ENCODE peak calls at places on chromosome 10, in ten cellular contexts. One of them, this sample, is unnamed.

GRCh38 chr10:28679941-28680752 is 2.8 kb downstream of the BAMBI start:
- DNase-seq in H1: no peak
- DNase-seq in endodermal cell: no peak
- DNase-seq in left ventricle myocardium inferior: no peak
- DNase-seq in cardiac muscle cell: peak; percentile 50
- DNase-seq in pancreas: no peak
- DNase-seq in tibial artery: no peak
- DNase-seq in right atrium auricular region: no peak
- DNase-seq in ovary: no peak
- DNase-seq in neuronal stem cell: no peak
- DNase-seq in this sample: no peak

GRCh38 chr10:7337431-7338171 is 73.2 kb downstream of the SFMBT2 start:
- DNase-seq in H1: no peak
- DNase-seq in endodermal cell: no peak
- DNase-seq in left ventricle myocardium inferior: no peak
- DNase-seq in cardiac muscle cell: no peak
- DNase-seq in pancreas: no peak
- DNase-seq in tibial artery: no peak
- DNase-seq in right atrium auricular region: no peak
- DNase-seq in ovary: no peak
- DNase-seq in neuronal stem cell: no peak
- DNase-seq in this sample: no peak

GRCh38 chr10:80075781-80076180 is 2.7 kb upstream of the TMEM254 start:
- DNase-seq in H1: no peak
- DNase-seq in endodermal cell: no peak
- DNase-seq in left ventricle myocardium inferior: no peak
- DNase-seq in cardiac muscle cell: peak; percentile 8
- DNase-seq in pancreas: no peak
- DNase-seq in tibial artery: no peak
- DNase-seq in right atrium auricular region: no peak
- DNase-seq in ovary: no peak
- DNase-seq in neuronal stem cell: no peak
- DNase-seq in this sample: no peak

GRCh38 chr10:76302936-76303656 is 871.7 kb downstream of the LRMDA start:
- DNase-seq in H1: no peak
- DNase-seq in endodermal cell: no peak
- DNase-seq in left ventricle myocardium inferior: no peak
- DNase-seq in cardiac muscle cell: peak; percentile 33
- DNase-seq in pancreas: no peak
- DNase-seq in tibial artery: no peak
- DNase-seq in right atrium auricular region: no peak
- DNase-seq in ovary: peak; percentile 23
- DNase-seq in neuronal stem cell: no peak
- DNase-seq in this sample: no peak

GRCh38 chr10:33143160-33143728 is 185.2 kb upstream of the ITGB1 start:
- DNase-seq in H1: no peak
- DNase-seq in endodermal cell: no peak
- DNase-seq in left ventricle myocardium inferior: no peak
- DNase-seq in cardiac muscle cell: peak; percentile 78
- DNase-seq in pancreas: no peak
- DNase-seq in tibial artery: no peak
- DNase-seq in right atrium auricular region: no peak
- DNase-seq in ovary: no peak
- DNase-seq in neuronal stem cell: no peak
- DNase-seq in this sample: no peak

GRCh38 chr10:8628351-8628750 is 573.9 kb downstream of the GATA3 start:
- DNase-seq in H1: no peak
- DNase-seq in endodermal cell: peak; percentile 45
- DNase-seq in left ventricle myocardium inferior: no peak
- DNase-seq in cardiac muscle cell: no peak
- DNase-seq in pancreas: no peak
- DNase-seq in tibial artery: no peak
- DNase-seq in right atrium auricular region: no peak
- DNase-seq in ovary: no peak
- DNase-seq in neuronal stem cell: no peak
- DNase-seq in this sample: no peak

GRCh38 chr10:102781089-102781920 is 37.6 kb downstream of the WBP1L start:
- DNase-seq in H1: no peak
- DNase-seq in endodermal cell: peak; percentile 79
- DNase-seq in left ventricle myocardium inferior: no peak
- DNase-seq in cardiac muscle cell: peak; percentile 74
- DNase-seq in pancreas: no peak
- DNase-seq in tibial artery: no peak
- DNase-seq in right atrium auricular region: no peak
- DNase-seq in ovary: peak; percentile 41
- DNase-seq in neuronal stem cell: no peak
- DNase-seq in this sample: no peak

GRCh38 chr10:60281331-60281730 is 108.3 kb downstream of the ANK3 start:
- DNase-seq in H1: no peak
- DNase-seq in endodermal cell: no peak
- DNase-seq in left ventricle myocardium inferior: no peak
- DNase-seq in cardiac muscle cell: peak; percentile 60
- DNase-seq in pancreas: no peak
- DNase-seq in tibial artery: no peak
- DNase-seq in right atrium auricular region: no peak
- DNase-seq in ovary: no peak
- DNase-seq in neuronal stem cell: no peak
- DNase-seq in this sample: no peak

GRCh38 chr10:48940958-48941357 is 1.3 kb upstream of the LRRC18 start:
- DNase-seq in H1: no peak
- DNase-seq in endodermal cell: peak; percentile 60
- DNase-seq in left ventricle myocardium inferior: no peak
- DNase-seq in cardiac muscle cell: no peak
- DNase-seq in pancreas: no peak
- DNase-seq in tibial artery: no peak
- DNase-seq in right atrium auricular region: peak; percentile 43
- DNase-seq in ovary: no peak
- DNase-seq in neuronal stem cell: no peak
- DNase-seq in this sample: no peak

GRCh38 chr10:104040862-104041789 is 44.6 kb downstream of the COL17A1 start:
- DNase-seq in H1: no peak
- DNase-seq in endodermal cell: peak; percentile 30
- DNase-seq in left ventricle myocardium inferior: no peak
- DNase-seq in cardiac muscle cell: no peak
- DNase-seq in pancreas: no peak
- DNase-seq in tibial artery: no peak
- DNase-seq in right atrium auricular region: peak; percentile 53
- DNase-seq in ovary: no peak
- DNase-seq in neuronal stem cell: no peak
- DNase-seq in this sample: no peak

GRCh38 chr10:612696-613095 is 76.8 kb downstream of the DIP2C start:
- DNase-seq in H1: no peak
- DNase-seq in endodermal cell: no peak
- DNase-seq in left ventricle myocardium inferior: no peak
- DNase-seq in cardiac muscle cell: no peak
- DNase-seq in pancreas: no peak
- DNase-seq in tibial artery: peak; percentile 61
- DNase-seq in right atrium auricular region: no peak
- DNase-seq in ovary: no peak
- DNase-seq in neuronal stem cell: no peak
- DNase-seq in this sample: no peak

GRCh38 chr10:614341-614664 is 75.2 kb downstream of the DIP2C start:
- DNase-seq in H1: no peak
- DNase-seq in endodermal cell: no peak
- DNase-seq in left ventricle myocardium inferior: no peak
- DNase-seq in cardiac muscle cell: no peak
- DNase-seq in pancreas: no peak
- DNase-seq in tibial artery: peak; percentile 65
- DNase-seq in right atrium auricular region: no peak
- DNase-seq in ovary: no peak
- DNase-seq in neuronal stem cell: no peak
- DNase-seq in this sample: no peak

GRCh38 chr10:614772-615582 is 74.5 kb downstream of the DIP2C start:
- DNase-seq in H1: no peak
- DNase-seq in endodermal cell: no peak
- DNase-seq in left ventricle myocardium inferior: no peak
- DNase-seq in cardiac muscle cell: no peak
- DNase-seq in pancreas: no peak
- DNase-seq in tibial artery: peak; percentile 56
- DNase-seq in right atrium auricular region: no peak
- DNase-seq in ovary: no peak
- DNase-seq in neuronal stem cell: no peak
- DNase-seq in this sample: no peak

GRCh38 chr10:613661-614340 is 75.7 kb downstream of the DIP2C start:
- DNase-seq in H1: no peak
- DNase-seq in endodermal cell: no peak
- DNase-seq in left ventricle myocardium inferior: no peak
- DNase-seq in cardiac muscle cell: no peak
- DNase-seq in pancreas: no peak
- DNase-seq in tibial artery: peak; percentile 65
- DNase-seq in right atrium auricular region: no peak
- DNase-seq in ovary: no peak
- DNase-seq in neuronal stem cell: no peak
- DNase-seq in this sample: no peak

DNA sequence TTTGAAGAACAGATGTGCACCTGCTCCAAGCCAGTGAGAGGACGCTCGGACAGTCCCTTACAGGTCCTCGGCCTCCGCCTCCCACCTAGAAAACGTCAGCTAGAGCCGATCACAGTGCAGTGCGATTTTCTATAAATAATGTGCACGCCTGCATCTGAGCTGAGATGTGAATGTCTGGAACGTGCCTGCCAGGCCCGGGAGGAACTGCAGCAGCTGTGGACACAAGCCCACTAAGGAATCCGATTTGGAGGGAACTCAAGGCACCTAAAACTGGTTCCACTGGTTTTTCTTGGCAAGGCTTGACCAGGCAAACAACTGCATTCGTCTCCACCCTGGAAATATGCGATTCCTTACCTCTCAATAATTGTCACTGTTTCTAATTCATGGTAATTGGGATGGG is 76.3 kb downstream of the DIP2C start:
- DNase-seq in H1: no peak
- DNase-seq in endodermal cell: no peak
- DNase-seq in left ventricle myocardium inferior: peak; percentile 47
- DNase-seq in cardiac muscle cell: no peak
- DNase-seq in pancreas: peak; percentile 91
- DNase-seq in tibial artery: peak; percentile 81
- DNase-seq in right atrium auricular region: no peak
- DNase-seq in ovary: no peak
- DNase-seq in neuronal stem cell: no peak
- DNase-seq in this sample: no peak
- H3K4me1 ChIP-seq in H1: peaks cover 15% of the 10 kb centered on the region
- H3K4me1 ChIP-seq in endodermal cell: no peaks in the 10 kb centered on the region
- H3K4me1 ChIP-seq in left ventricle myocardium inferior: peaks cover 77% of the 10 kb centered on the region
- H3K4me1 ChIP-seq in cardiac muscle cell: peaks cover 21% of the 10 kb centered on the region
- H3K4me1 ChIP-seq in pancreas: peaks cover 36% of the 10 kb centered on the region
- H3K4me1 ChIP-seq in tibial artery: no peaks in the 10 kb centered on the region
- H3K4me1 ChIP-seq in right atrium auricular region: peaks cover 52% of the 10 kb centered on the region
- H3K4me1 ChIP-seq in ovary: peaks cover 8% of the 10 kb centered on the region
- H3K4me1 ChIP-seq in neuronal stem cell: peaks cover 18% of the 10 kb centered on the region
- H3K4me1 ChIP-seq in this sample: peaks cover 70% of the 10 kb centered on the region

DNA sequence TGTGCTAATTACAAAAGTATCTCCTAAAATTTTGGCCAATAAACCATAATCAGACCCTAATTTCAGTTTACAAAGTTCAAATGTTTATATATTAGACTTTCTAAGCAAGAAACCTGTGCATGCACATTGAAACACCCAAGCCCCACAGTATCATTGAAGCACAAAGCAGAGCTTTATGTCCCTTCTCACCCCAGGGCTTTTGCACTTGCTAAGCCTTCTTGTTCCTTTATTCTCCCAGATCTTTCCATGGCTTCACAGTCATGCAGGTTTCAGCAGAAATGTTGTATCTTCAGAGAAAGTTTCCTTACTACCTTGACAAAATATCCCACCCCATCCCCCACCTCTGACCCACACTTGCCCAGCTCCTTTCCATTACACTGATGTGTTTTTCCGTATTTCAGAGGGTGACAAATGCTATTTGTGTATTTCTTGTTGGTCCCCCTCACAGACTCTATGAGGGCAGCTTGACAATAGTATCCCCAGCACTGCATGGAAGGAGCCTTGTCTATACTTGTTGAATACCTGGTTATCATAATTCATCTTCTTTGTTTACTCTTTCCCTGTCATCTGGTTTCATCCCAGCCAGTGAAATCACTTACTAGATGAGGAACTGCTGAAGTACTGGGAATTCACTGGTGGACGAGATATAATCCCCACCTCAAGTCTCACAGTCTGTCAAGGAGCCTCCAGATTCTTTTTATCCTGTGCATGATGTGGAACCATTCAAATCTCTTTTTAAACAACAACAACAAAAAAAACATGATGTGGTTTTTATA is 24.0 kb upstream of the PCGF5 start:
- DNase-seq in H1: no peak
- DNase-seq in endodermal cell: no peak
- DNase-seq in left ventricle myocardium inferior: no peak
- DNase-seq in cardiac muscle cell: no peak
- DNase-seq in pancreas: no peak
- DNase-seq in tibial artery: no peak
- DNase-seq in right atrium auricular region: no peak
- DNase-seq in ovary: no peak
- DNase-seq in neuronal stem cell: no peak
- DNase-seq in this sample: no peak
- H3K4me1 ChIP-seq in H1: no peaks in the 10 kb centered on the region
- H3K4me1 ChIP-seq in endodermal cell: no peaks in the 10 kb centered on the region
- H3K4me1 ChIP-seq in left ventricle myocardium inferior: peaks cover 72% of the 10 kb centered on the region
- H3K4me1 ChIP-seq in cardiac muscle cell: peaks cover 10% of the 10 kb centered on the region
- H3K4me1 ChIP-seq in pancreas: no peaks in the 10 kb centered on the region
- H3K4me1 ChIP-seq in tibial artery: peaks cover 3% of the 10 kb centered on the region
- H3K4me1 ChIP-seq in right atrium auricular region: peaks cover 64% of the 10 kb centered on the region
- H3K4me1 ChIP-seq in ovary: peaks cover 10% of the 10 kb centered on the region
- H3K4me1 ChIP-seq in neuronal stem cell: peaks cover 4% of the 10 kb centered on the region
- H3K4me1 ChIP-seq in this sample: no peaks in the 10 kb centered on the region

GRCh38 chr10:124645496-124646095 is 98.6 kb downstream of the FAM53B start:
- DNase-seq in H1: no peak
- DNase-seq in endodermal cell: no peak
- DNase-seq in left ventricle myocardium inferior: no peak
- DNase-seq in cardiac muscle cell: no peak
- DNase-seq in pancreas: no peak
- DNase-seq in tibial artery: no peak
- DNase-seq in right atrium auricular region: no peak
- DNase-seq in ovary: no peak
- DNase-seq in neuronal stem cell: no peak
- DNase-seq in this sample: no peak
- H3K4me1 ChIP-seq in H1: peaks cover 12% of the 10 kb centered on the region
- H3K4me1 ChIP-seq in endodermal cell: peaks cover 4% of the 10 kb centered on the region
- H3K4me1 ChIP-seq in left ventricle myocardium inferior: peaks cover 100% of the 10 kb centered on the region
- H3K4me1 ChIP-seq in cardiac muscle cell: peaks cover 23% of the 10 kb centered on the region
- H3K4me1 ChIP-seq in pancreas: no peaks in the 10 kb centered on the region
- H3K4me1 ChIP-seq in tibial artery: no peaks in the 10 kb centered on the region
- H3K4me1 ChIP-seq in right atrium auricular region: peaks cover 97% of the 10 kb centered on the region
- H3K4me1 ChIP-seq in ovary: peaks cover 46% of the 10 kb centered on the region
- H3K4me1 ChIP-seq in neuronal stem cell: peaks cover 24% of the 10 kb centered on the region
- H3K4me1 ChIP-seq in this sample: peaks cover 100% of the 10 kb centered on the region

DNA sequence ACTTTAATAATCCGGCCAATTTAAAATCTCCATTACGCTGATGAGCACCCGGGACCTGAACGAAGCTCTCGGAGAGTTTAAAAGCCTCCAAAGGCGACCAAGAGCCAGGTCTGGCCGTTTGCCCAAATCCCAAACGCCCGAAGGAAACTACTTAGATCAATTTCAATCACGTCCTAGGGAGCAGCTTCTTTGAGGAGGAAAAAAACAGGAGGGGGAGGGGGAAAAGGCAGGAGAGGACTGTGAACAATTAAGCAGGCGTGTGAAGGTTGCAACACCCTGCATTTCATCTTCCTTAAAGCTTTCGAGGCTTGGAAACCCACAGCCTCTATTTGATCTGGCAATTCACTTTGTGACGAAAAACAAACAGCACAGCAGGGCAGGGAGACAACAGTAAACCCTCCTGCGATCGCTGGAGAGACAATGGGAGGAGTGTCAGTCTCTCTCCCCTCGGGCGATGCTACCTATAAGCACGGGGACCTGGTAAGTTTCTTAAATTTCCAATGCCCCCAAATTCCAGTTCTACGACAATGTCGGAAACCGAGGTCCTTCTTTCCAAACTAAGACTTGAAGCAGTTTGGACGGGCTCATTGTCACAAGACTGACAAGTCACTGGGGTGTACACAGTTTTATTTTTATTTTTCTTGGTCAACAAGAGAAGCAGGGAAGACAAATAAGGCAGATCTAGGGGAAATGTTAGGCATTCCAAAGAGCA is 1.1 kb downstream of the KLF6 start:
- DNase-seq in H1: no peak
- DNase-seq in endodermal cell: peak; percentile 82
- DNase-seq in left ventricle myocardium inferior: peak; percentile 80
- DNase-seq in cardiac muscle cell: peak; percentile 93
- DNase-seq in pancreas: peak; percentile 63
- DNase-seq in tibial artery: peak; percentile 80
- DNase-seq in right atrium auricular region: no peak
- DNase-seq in ovary: peak; percentile 72
- DNase-seq in neuronal stem cell: peak; percentile 75
- DNase-seq in this sample: no peak
- H3K4me1 ChIP-seq in H1: peaks cover 12% of the 10 kb centered on the region
- H3K4me1 ChIP-seq in endodermal cell: peaks cover 14% of the 10 kb centered on the region
- H3K4me1 ChIP-seq in left ventricle myocardium inferior: peaks cover 73% of the 10 kb centered on the region
- H3K4me1 ChIP-seq in cardiac muscle cell: peaks cover 19% of the 10 kb centered on the region
- H3K4me1 ChIP-seq in pancreas: peaks cover 8% of the 10 kb centered on the region
- H3K4me1 ChIP-seq in tibial artery: no peaks in the 10 kb centered on the region
- H3K4me1 ChIP-seq in right atrium auricular region: peaks cover 39% of the 10 kb centered on the region
- H3K4me1 ChIP-seq in ovary: peaks cover 23% of the 10 kb centered on the region
- H3K4me1 ChIP-seq in neuronal stem cell: peaks cover 13% of the 10 kb centered on the region
- H3K4me1 ChIP-seq in this sample: peaks cover 46% of the 10 kb centered on the region